ENCODE peak calls at places on chromosomes 13 and 19, in nine cellular contexts. Q is fibroblast of villous mesenchyme; R is brain microvascular endothelial cell; T is effector memory CD8-positive, alpha-beta T cell; X is H54; H is Kasumi-1; L is activated CD4-positive, alpha-beta memory T cell treated with anti-CD3 and anti-CD28 coated beads for 36 hours; J is GM04504; B is occipital lobe. D is an unnamed sample.

GRCh38 chr19:45103625-45104319 is 10.8 kb downstream of the PPP1R37 start:
- DNase-seq in Q (no peak), R (no peak), T (no peak), X (no peak), H (no peak), L (no peak), J (no peak), B (no peak), D (no peak)

GRCh38 chr13:27635256-27635655 is 13.6 kb downstream of the POLR1D start:
- DNase-seq in Q (no peak), R (no peak), T (no peak), X (no peak), H (peak), L (no peak), J (no peak), B (no peak), D (no peak)

GRCh38 chr19:45020071-45020470 is 18.8 kb upstream of the CLASRP start:
- DNase-seq in Q (no peak), R (no peak), T (no peak), X (no peak), H (no peak), L (no peak), J (no peak), B (no peak), D (no peak)

GRCh38 chr19:48638831-48639381 is 1.7 kb upstream of the DBP start:
- DNase-seq in Q (no peak), R (no peak), T (no peak), X (no peak), H (no peak), L (peak), J (no peak), B (no peak), D (no peak)

GRCh38 chr19:45075215-45076028 is 856 bp downstream of the ZNF296 start:
- DNase-seq in Q (peak), R (no peak), T (peak), X (no peak), H (peak), L (peak), J (no peak), B (peak), D (no peak)

GRCh38 chr13:100600915-100601314 is 12.3 kb upstream of the GGACT start:
- DNase-seq in Q (no peak), R (no peak), T (no peak), X (no peak), H (no peak), L (no peak), J (no peak), B (no peak), D (no peak)

GRCh38 chr13:39023761-39024160 is 14.1 kb downstream of the PROSER1 start:
- DNase-seq in Q (peak), R (no peak), T (no peak), X (no peak), H (no peak), L (no peak), J (no peak), B (no peak), D (no peak)

GRCh38 chr13:22369840-22370239 is 699.0 kb downstream of the FGF9 start:
- DNase-seq in Q (no peak), R (no peak), T (no peak), X (no peak), H (no peak), L (no peak), J (no peak), B (no peak), D (no peak)

GRCh38 chr13:62747629-62748028 is 1332.0 kb upstream of the PCDH20 start:
- DNase-seq in Q (no peak), R (no peak), T (no peak), X (no peak), H (peak), L (no peak), J (no peak), B (no peak), D (no peak)

GRCh38 chr19:5778402-5778801 is 6.1 kb downstream of the PRR22 start:
- DNase-seq in Q (no peak), R (no peak), T (no peak), X (no peak), H (no peak), L (no peak), J (no peak), B (no peak), D (no peak)

GRCh38 chr13:77207943-77208342 is 119.0 kb downstream of the MYCBP2 start:
- DNase-seq in Q (peak), R (peak), T (no peak), X (no peak), H (no peak), L (no peak), J (peak), B (no peak), D (peak)

GRCh38 chr19:51009061-51009891 is 7.9 kb upstream of the KLK8 start:
- DNase-seq in Q (no peak), R (no peak), T (no peak), X (no peak), H (no peak), L (no peak), J (no peak), B (no peak), D (no peak)

GRCh38 chr13:112244061-112244460 is 132.1 kb upstream of the SPACA7 start:
- DNase-seq in Q (no peak), R (no peak), T (no peak), X (no peak), H (no peak), L (no peak), J (no peak), B (no peak), D (no peak)

D was measured in astrocyte of the cerebellum.